ENCODE peak calls at places on chromosomes 13 and 19, in ten cellular contexts. One of them, this sample, is unnamed.

GRCh38 chr19:12749938-12750521 is 1.6 kb upstream of the BEST2 start:
- DNase-seq in tibial nerve: no peak
- DNase-seq in heart left ventricle: no peak
- DNase-seq in thyroid gland: no peak
- DNase-seq in CD8-positive, alpha-beta T cell: no peak
- DNase-seq in BJ: no peak
- DNase-seq in esophagus squamous epithelium: no peak
- DNase-seq in AG09309: no peak
- DNase-seq in heart right ventricle: no peak
- DNase-seq in CD4-positive, alpha-beta T cell: no peak
- DNase-seq in this sample: no peak

GRCh38 chr13:34941835-34942731 is at the start of gene NBEA:
- DNase-seq in esophagus squamous epithelium: peak
- DNase-seq in CD8-positive, alpha-beta T cell: peak
- DNase-seq in heart right ventricle: peak
- DNase-seq in AG09309: peak
- DNase-seq in thyroid gland: peak
- DNase-seq in heart left ventricle: peak
- DNase-seq in CD4-positive, alpha-beta T cell: peak
- DNase-seq in BJ: peak
- DNase-seq in tibial nerve: peak
- DNase-seq in this sample: peak

GRCh38 chr13:111116830-111117229 is 1.7 kb downstream of the ARHGEF7 start:
- DNase-seq in heart right ventricle: no peak
- DNase-seq in tibial nerve: no peak
- DNase-seq in CD4-positive, alpha-beta T cell: no peak
- DNase-seq in BJ: peak
- DNase-seq in esophagus squamous epithelium: no peak
- DNase-seq in thyroid gland: no peak
- DNase-seq in heart left ventricle: no peak
- DNase-seq in CD8-positive, alpha-beta T cell: no peak
- DNase-seq in AG09309: peak
- DNase-seq in this sample: no peak

GRCh38 chr13:110319397-110319773 is 12.3 kb downstream of the COL4A2 start:
- DNase-seq in esophagus squamous epithelium: no peak
- DNase-seq in AG09309: no peak
- DNase-seq in BJ: no peak
- DNase-seq in CD8-positive, alpha-beta T cell: no peak
- DNase-seq in tibial nerve: no peak
- DNase-seq in heart left ventricle: no peak
- DNase-seq in thyroid gland: no peak
- DNase-seq in CD4-positive, alpha-beta T cell: no peak
- DNase-seq in heart right ventricle: no peak
- DNase-seq in this sample: no peak

GRCh38 chr13:28451482-28452217 is 43.3 kb downstream of the FLT1 start:
- DNase-seq in tibial nerve: no peak
- DNase-seq in heart left ventricle: no peak
- DNase-seq in BJ: no peak
- DNase-seq in thyroid gland: peak
- DNase-seq in AG09309: no peak
- DNase-seq in CD4-positive, alpha-beta T cell: no peak
- DNase-seq in CD8-positive, alpha-beta T cell: no peak
- DNase-seq in esophagus squamous epithelium: no peak
- DNase-seq in heart right ventricle: no peak
- DNase-seq in this sample: no peak

GRCh38 chr19:45440873-45441654 is 17.3 kb upstream of the ERCC1 start:
- DNase-seq in AG09309: no peak
- DNase-seq in CD8-positive, alpha-beta T cell: no peak
- DNase-seq in esophagus squamous epithelium: no peak
- DNase-seq in heart right ventricle: no peak
- DNase-seq in tibial nerve: no peak
- DNase-seq in CD4-positive, alpha-beta T cell: no peak
- DNase-seq in thyroid gland: no peak
- DNase-seq in BJ: no peak
- DNase-seq in heart left ventricle: no peak
- DNase-seq in this sample: no peak

GRCh38 chr13:74919914-74920313 is 562.1 kb downstream of the TBC1D4 start:
- DNase-seq in CD8-positive, alpha-beta T cell: no peak
- DNase-seq in thyroid gland: no peak
- DNase-seq in AG09309: no peak
- DNase-seq in tibial nerve: no peak
- DNase-seq in esophagus squamous epithelium: no peak
- DNase-seq in CD4-positive, alpha-beta T cell: no peak
- DNase-seq in heart right ventricle: no peak
- DNase-seq in BJ: no peak
- DNase-seq in heart left ventricle: no peak
- DNase-seq in this sample: no peak

GRCh38 chr19:37941820-37942515 is 35.0 kb downstream of the SIPA1L3 start:
- DNase-seq in esophagus squamous epithelium: no peak
- DNase-seq in CD8-positive, alpha-beta T cell: no peak
- DNase-seq in AG09309: no peak
- DNase-seq in heart right ventricle: no peak
- DNase-seq in heart left ventricle: no peak
- DNase-seq in BJ: no peak
- DNase-seq in CD4-positive, alpha-beta T cell: no peak
- DNase-seq in tibial nerve: no peak
- DNase-seq in thyroid gland: no peak
- DNase-seq in this sample: no peak

GRCh38 chr19:35755550-35756371 is 1.1 kb downstream of the HSPB6 start:
- DNase-seq in heart left ventricle: peak
- DNase-seq in BJ: no peak
- DNase-seq in thyroid gland: peak
- DNase-seq in AG09309: no peak
- DNase-seq in CD4-positive, alpha-beta T cell: peak
- DNase-seq in heart right ventricle: peak
- DNase-seq in CD8-positive, alpha-beta T cell: peak
- DNase-seq in esophagus squamous epithelium: no peak
- DNase-seq in tibial nerve: peak
- DNase-seq in this sample: no peak

GRCh38 chr19:58476498-58477015 is 405 bp downstream of the ZNF446 start:
- DNase-seq in thyroid gland: no peak
- DNase-seq in heart left ventricle: peak
- DNase-seq in CD4-positive, alpha-beta T cell: no peak
- DNase-seq in tibial nerve: no peak
- DNase-seq in esophagus squamous epithelium: no peak
- DNase-seq in CD8-positive, alpha-beta T cell: no peak
- DNase-seq in AG09309: no peak
- DNase-seq in heart right ventricle: peak
- DNase-seq in BJ: no peak
- DNase-seq in this sample: no peak

GRCh38 chr19:33376931-33377557 is 3.5 kb downstream of the CEBPG start:
- DNase-seq in esophagus squamous epithelium: no peak
- DNase-seq in thyroid gland: no peak
- DNase-seq in BJ: no peak
- DNase-seq in heart left ventricle: no peak
- DNase-seq in tibial nerve: no peak
- DNase-seq in heart right ventricle: no peak
- DNase-seq in AG09309: no peak
- DNase-seq in CD4-positive, alpha-beta T cell: no peak
- DNase-seq in CD8-positive, alpha-beta T cell: no peak
- DNase-seq in this sample: no peak

GRCh38 chr19:5823579-5824281 is 15.8 kb downstream of the FUT6 start:
- DNase-seq in tibial nerve: no peak
- DNase-seq in heart right ventricle: no peak
- DNase-seq in thyroid gland: no peak
- DNase-seq in BJ: no peak
- DNase-seq in esophagus squamous epithelium: no peak
- DNase-seq in heart left ventricle: no peak
- DNase-seq in CD8-positive, alpha-beta T cell: no peak
- DNase-seq in CD4-positive, alpha-beta T cell: no peak
- DNase-seq in AG09309: no peak
- DNase-seq in this sample: no peak
- TF ChIP-seq CTCF in tibial nerve: no peak
- TF ChIP-seq CTCF in heart right ventricle: no peak
- TF ChIP-seq CTCF in thyroid gland: no peak
- TF ChIP-seq CTCF in BJ: peak
- TF ChIP-seq CTCF in esophagus squamous epithelium: peak
- TF ChIP-seq CTCF in heart left ventricle: no peak
- TF ChIP-seq CTCF in CD8-positive, alpha-beta T cell: no peak
- TF ChIP-seq CTCF in CD4-positive, alpha-beta T cell: no peak
- TF ChIP-seq CTCF in AG09309: peak
- TF ChIP-seq CTCF in this sample: peak

DNA sequence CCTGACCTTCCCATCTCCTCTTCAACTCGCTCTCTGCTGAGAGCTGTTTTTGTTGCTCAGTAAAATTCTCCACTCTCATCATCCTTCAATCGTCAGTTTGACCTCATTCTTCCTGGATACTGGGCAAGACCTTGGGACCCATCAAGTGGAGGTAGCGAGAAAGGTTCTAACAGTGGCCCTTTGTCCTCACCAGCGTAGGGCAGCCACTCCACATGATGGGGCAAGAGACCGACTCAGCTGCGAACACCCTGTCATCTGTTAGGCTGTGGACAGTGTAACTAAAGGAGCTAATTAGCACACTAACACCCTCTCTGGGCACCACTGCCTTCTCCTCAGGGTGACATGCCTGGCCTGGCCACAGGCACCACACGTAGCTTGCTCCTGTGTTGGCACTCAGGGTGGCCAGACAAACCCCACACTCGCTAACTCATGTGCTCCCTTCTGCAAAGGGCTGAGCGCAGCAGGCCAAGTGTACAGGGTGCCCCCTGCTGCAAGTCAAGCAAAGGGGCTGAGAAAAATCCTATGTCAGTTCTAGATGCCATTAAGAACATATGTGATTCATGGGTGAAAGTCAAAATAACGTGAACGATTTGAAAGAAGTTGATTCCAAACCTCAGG is 1216.0 kb downstream of the SLITRK5 start:
- DNase-seq in heart right ventricle: no peak
- DNase-seq in esophagus squamous epithelium: no peak
- DNase-seq in BJ: no peak
- DNase-seq in heart left ventricle: no peak
- DNase-seq in thyroid gland: no peak
- DNase-seq in AG09309: no peak
- DNase-seq in tibial nerve: no peak
- DNase-seq in CD4-positive, alpha-beta T cell: no peak
- DNase-seq in CD8-positive, alpha-beta T cell: no peak
- DNase-seq in this sample: no peak
- TF ChIP-seq CTCF in heart right ventricle: no peak
- TF ChIP-seq CTCF in esophagus squamous epithelium: no peak
- TF ChIP-seq CTCF in BJ: no peak
- TF ChIP-seq CTCF in heart left ventricle: no peak
- TF ChIP-seq CTCF in thyroid gland: no peak
- TF ChIP-seq CTCF in AG09309: no peak
- TF ChIP-seq CTCF in tibial nerve: no peak
- TF ChIP-seq CTCF in CD4-positive, alpha-beta T cell: no peak
- TF ChIP-seq CTCF in CD8-positive, alpha-beta T cell: no peak
- TF ChIP-seq CTCF in this sample: no peak

GRCh38 chr13:59176775-59177174 is 987.0 kb downstream of the DIAPH3 start:
- DNase-seq in CD4-positive, alpha-beta T cell: no peak
- DNase-seq in CD8-positive, alpha-beta T cell: no peak
- DNase-seq in AG09309: no peak
- DNase-seq in BJ: no peak
- DNase-seq in heart left ventricle: no peak
- DNase-seq in thyroid gland: no peak
- DNase-seq in esophagus squamous epithelium: no peak
- DNase-seq in heart right ventricle: no peak
- DNase-seq in tibial nerve: no peak
- DNase-seq in this sample: no peak
- TF ChIP-seq CTCF in CD4-positive, alpha-beta T cell: no peak
- TF ChIP-seq CTCF in CD8-positive, alpha-beta T cell: no peak
- TF ChIP-seq CTCF in AG09309: no peak
- TF ChIP-seq CTCF in BJ: peak
- TF ChIP-seq CTCF in heart left ventricle: no peak
- TF ChIP-seq CTCF in thyroid gland: no peak
- TF ChIP-seq CTCF in esophagus squamous epithelium: no peak
- TF ChIP-seq CTCF in heart right ventricle: no peak
- TF ChIP-seq CTCF in tibial nerve: no peak
- TF ChIP-seq CTCF in this sample: no peak

GRCh38 chr19:46927106-46927505 is 66.3 kb downstream of the ARHGAP35 start:
- DNase-seq in heart right ventricle: no peak
- DNase-seq in CD4-positive, alpha-beta T cell: no peak
- DNase-seq in esophagus squamous epithelium: no peak
- DNase-seq in BJ: no peak
- DNase-seq in thyroid gland: no peak
- DNase-seq in AG09309: no peak
- DNase-seq in heart left ventricle: no peak
- DNase-seq in tibial nerve: no peak
- DNase-seq in CD8-positive, alpha-beta T cell: no peak
- DNase-seq in this sample: no peak

GRCh38 chr19:46926201-46927071 is 65.6 kb downstream of the ARHGAP35 start:
- DNase-seq in esophagus squamous epithelium: no peak
- DNase-seq in thyroid gland: no peak
- DNase-seq in CD4-positive, alpha-beta T cell: no peak
- DNase-seq in heart left ventricle: no peak
- DNase-seq in BJ: no peak
- DNase-seq in CD8-positive, alpha-beta T cell: no peak
- DNase-seq in tibial nerve: no peak
- DNase-seq in heart right ventricle: no peak
- DNase-seq in AG09309: no peak
- DNase-seq in this sample: no peak

GRCh38 chr19:46927893-46928292 is 67.1 kb downstream of the ARHGAP35 start:
- DNase-seq in BJ: no peak
- DNase-seq in CD8-positive, alpha-beta T cell: no peak
- DNase-seq in AG09309: no peak
- DNase-seq in esophagus squamous epithelium: no peak
- DNase-seq in heart left ventricle: no peak
- DNase-seq in tibial nerve: no peak
- DNase-seq in heart right ventricle: no peak
- DNase-seq in CD4-positive, alpha-beta T cell: no peak
- DNase-seq in thyroid gland: no peak
- DNase-seq in this sample: no peak

GRCh38 chr19:46931197-46931596 is 70.4 kb downstream of the ARHGAP35 start:
- DNase-seq in CD8-positive, alpha-beta T cell: no peak
- DNase-seq in AG09309: no peak
- DNase-seq in tibial nerve: no peak
- DNase-seq in esophagus squamous epithelium: no peak
- DNase-seq in BJ: no peak
- DNase-seq in heart left ventricle: no peak
- DNase-seq in thyroid gland: no peak
- DNase-seq in CD4-positive, alpha-beta T cell: no peak
- DNase-seq in heart right ventricle: no peak
- DNase-seq in this sample: no peak

GRCh38 chr19:46928951-46929350 is 68.2 kb downstream of the ARHGAP35 start:
- DNase-seq in AG09309: no peak
- DNase-seq in CD8-positive, alpha-beta T cell: no peak
- DNase-seq in heart left ventricle: no peak
- DNase-seq in heart right ventricle: no peak
- DNase-seq in thyroid gland: no peak
- DNase-seq in CD4-positive, alpha-beta T cell: no peak
- DNase-seq in esophagus squamous epithelium: no peak
- DNase-seq in tibial nerve: no peak
- DNase-seq in BJ: no peak
- DNase-seq in this sample: no peak
- TF ChIP-seq CTCF in AG09309: peak
- TF ChIP-seq CTCF in CD8-positive, alpha-beta T cell: no peak
- TF ChIP-seq CTCF in heart left ventricle: no peak
- TF ChIP-seq CTCF in heart right ventricle: no peak
- TF ChIP-seq CTCF in thyroid gland: no peak
- TF ChIP-seq CTCF in CD4-positive, alpha-beta T cell: no peak
- TF ChIP-seq CTCF in esophagus squamous epithelium: no peak
- TF ChIP-seq CTCF in tibial nerve: no peak
- TF ChIP-seq CTCF in BJ: peak
- TF ChIP-seq CTCF in this sample: peak

GRCh38 chr19:2318923-2319322 is 9.5 kb downstream of the LSM7 start:
- DNase-seq in CD8-positive, alpha-beta T cell: no peak
- DNase-seq in thyroid gland: no peak
- DNase-seq in esophagus squamous epithelium: no peak
- DNase-seq in BJ: no peak
- DNase-seq in heart left ventricle: no peak
- DNase-seq in heart right ventricle: no peak
- DNase-seq in tibial nerve: no peak
- DNase-seq in AG09309: no peak
- DNase-seq in CD4-positive, alpha-beta T cell: no peak
- DNase-seq in this sample: no peak
- TF ChIP-seq CTCF in CD8-positive, alpha-beta T cell: no peak
- TF ChIP-seq CTCF in thyroid gland: no peak
- TF ChIP-seq CTCF in esophagus squamous epithelium: no peak
- TF ChIP-seq CTCF in BJ: no peak
- TF ChIP-seq CTCF in heart left ventricle: no peak
- TF ChIP-seq CTCF in heart right ventricle: no peak
- TF ChIP-seq CTCF in tibial nerve: no peak
- TF ChIP-seq CTCF in AG09309: no peak
- TF ChIP-seq CTCF in CD4-positive, alpha-beta T cell: no peak
- TF ChIP-seq CTCF in this sample: no peak

This sample was measured in osteocyte.